ENCODE peak calls at places on chromosome 1, in eight cellular contexts. S is SK-N-SH, E is HepG2, O is IMR-90, L is K562, W is H1, B is GM12878, Y is A549. A is an unnamed sample.

GRCh38 chr1:94048413-94049164 is 72.4 kb downstream of the ABCA4 start:
- DNase-seq in S (no peak), O (no peak), Y (no peak), L (no peak), W (no peak), E (peak; percentile 75), B (no peak), A (no peak)

GRCh38 chr1:204435246-204435885 is 23.7 kb upstream of the PPP1R15B start:
- DNase-seq in Y (no peak), E (peak; percentile 56), O (peak; percentile 55), L (no peak), S (no peak), W (no peak), B (no peak), A (no peak)

GRCh38 chr1:230822092-230822581 is 46.2 kb downstream of the C1orf198 start:
- DNase-seq in O (peak; percentile 43), S (no peak), W (peak; percentile 11), L (no peak), Y (no peak), B (no peak), E (no peak), A (no peak)

GRCh38 chr1:226166341-226166740 is 20.2 kb downstream of the ACBD3 start:
- DNase-seq in S (no peak), B (no peak), W (no peak), E (no peak), O (no peak), L (no peak), Y (no peak), A (no peak)

GRCh38 chr1:182236651-182237077 is 154.9 kb downstream of the GLUL start:
- DNase-seq in B (no peak), O (no peak), L (no peak), E (no peak), W (no peak), Y (no peak), S (no peak), A (no peak)

GRCh38 chr1:119767486-119767885 is 1.2 kb downstream of the HMGCS2 start:
- DNase-seq in O (no peak), Y (no peak), L (no peak), E (no peak), S (no peak), W (no peak), B (no peak), A (no peak)

GRCh38 chr1:162973381-162973795 is 95.8 kb upstream of the RGS4 start:
- DNase-seq in B (no peak), L (no peak), E (no peak), S (no peak), Y (no peak), O (peak; percentile 90), W (no peak), A (no peak)

GRCh38 chr1:231093158-231093922 is 53.3 kb upstream of the FAM89A start:
- DNase-seq in S (no peak), Y (peak; percentile 35), E (no peak), L (no peak), W (no peak), B (no peak), O (no peak), A (no peak)

GRCh38 chr1:97636941-97637340 is 283.9 kb downstream of the DPYD start:
- DNase-seq in B (no peak), O (no peak), S (no peak), L (no peak), E (no peak), Y (no peak), W (no peak), A (no peak)

GRCh38 chr1:10791117-10791951 is 5.1 kb downstream of the CASZ1 start:
- DNase-seq in W (no peak), E (no peak), O (no peak), L (no peak), B (no peak), S (no peak), Y (no peak), A (no peak)

GRCh38 chr1:48190893-48191292 is 31.6 kb upstream of the SLC5A9 start:
- DNase-seq in S (no peak), Y (no peak), O (no peak), L (no peak), W (no peak), E (no peak), B (no peak), A (no peak)

GRCh38 chr1:229479660-229480399 is 28.3 kb downstream of the NUP133 start:
- DNase-seq in O (no peak), L (no peak), E (no peak), Y (no peak), S (no peak), B (peak; percentile 58), W (no peak), A (no peak)

GRCh38 chr1:2019162-2019542 is at the start of gene GABRD:
- DNase-seq in S (peak; percentile 94), O (no peak), Y (no peak), W (no peak), L (peak; percentile 81), B (no peak), E (no peak), A (no peak)

GRCh38 chr1:94101613-94101940 is 19.4 kb downstream of the ABCA4 start:
- DNase-seq in Y (no peak), B (no peak), E (no peak), O (peak; percentile 11), L (no peak), W (no peak), S (peak; percentile 34), A (no peak)

DNA sequence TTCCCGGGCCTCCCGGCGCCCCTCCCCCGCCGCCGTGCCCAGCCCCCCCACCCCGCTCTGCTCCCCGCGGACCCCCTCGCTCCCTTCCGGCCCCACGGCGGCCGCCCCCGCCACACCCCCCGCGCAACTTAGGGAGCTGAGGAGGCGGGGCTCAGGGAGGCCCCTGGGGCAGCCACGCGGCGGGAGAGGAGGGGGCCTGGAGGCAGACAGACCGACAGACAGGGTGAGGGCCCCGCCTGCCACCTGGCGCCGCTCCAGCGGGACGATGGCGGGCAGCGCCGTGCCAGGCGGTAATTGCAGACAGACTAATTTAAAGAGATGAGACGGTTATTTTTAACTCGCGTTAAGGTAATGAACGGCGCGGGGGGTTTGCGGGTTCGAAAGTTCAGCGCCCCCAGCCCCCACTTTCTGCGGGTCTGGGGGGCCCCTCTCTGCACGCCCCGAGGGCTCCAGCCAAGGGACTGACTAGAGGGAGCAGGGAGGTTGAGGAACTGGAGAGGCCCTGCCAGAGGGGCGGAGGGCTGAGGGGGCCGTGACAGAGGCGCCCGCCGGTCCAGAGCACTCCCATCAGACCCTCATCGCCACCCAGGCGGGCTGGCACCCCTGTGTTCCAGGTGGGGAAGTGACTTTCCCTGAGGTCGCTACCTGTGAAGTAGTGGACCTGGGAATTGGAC is 5.3 kb downstream of the FOXO6 start:
- DNase-seq in B (no peak), L (peak; percentile 38), Y (no peak), E (no peak), W (peak; percentile 71), S (peak; percentile 83), O (no peak), A (no peak)
- TF ChIP-seq RAD21 in B (no peak), L (no peak), Y (no peak), E (no peak), W (no peak), S (no peak), O (no peak), A (no peak)

GRCh38 chr1:29713857-29714256 is 477.5 kb downstream of the PTPRU start:
- DNase-seq in B (no peak), L (no peak), S (no peak), O (peak; percentile 10), E (no peak), Y (peak; percentile 17), W (no peak), A (no peak)

GRCh38 chr1:29712275-29712633 is 475.9 kb downstream of the PTPRU start:
- DNase-seq in O (no peak), E (no peak), B (no peak), L (no peak), W (no peak), S (no peak), Y (no peak), A (no peak)

GRCh38 chr1:29712801-29713200 is 476.5 kb downstream of the PTPRU start:
- DNase-seq in L (no peak), O (no peak), W (no peak), S (no peak), E (no peak), Y (no peak), B (no peak), A (no peak)

GRCh38 chr1:29709711-29710169 is 473.4 kb downstream of the PTPRU start:
- DNase-seq in B (no peak), W (no peak), Y (no peak), E (no peak), L (no peak), S (no peak), O (peak; percentile 79), A (no peak)

GRCh38 chr1:29711582-29712274 is 475.4 kb downstream of the PTPRU start:
- DNase-seq in B (peak; percentile 30), L (no peak), S (no peak), E (no peak), W (no peak), O (peak; percentile 78), Y (no peak), A (no peak)
- TF ChIP-seq RAD21 in B (no peak), L (no peak), S (no peak), E (no peak), W (no peak), O (no peak), Y (no peak), A (no peak)

GRCh38 chr1:962381-963350 is 2.3 kb downstream of the KLHL17 start:
- DNase-seq in O (no peak), L (no peak), B (no peak), S (no peak), E (no peak), Y (no peak), W (no peak), A (no peak)

GRCh38 chr1:959730-960039 is 629 bp upstream of the NOC2L start:
- DNase-seq in B (no peak), W (no peak), S (no peak), O (no peak), Y (no peak), L (no peak), E (no peak), A (no peak)

GRCh38 chr1:961132-961652 is 808 bp downstream of the KLHL17 start:
- DNase-seq in O (no peak), Y (no peak), E (no peak), B (no peak), W (no peak), S (peak; percentile 77), L (peak; percentile 77), A (no peak)

GRCh38 chr1:958823-959729 is at the start of gene NOC2L:
- DNase-seq in W (peak; percentile 97), S (peak; percentile 95), E (peak; percentile 72), Y (peak; percentile 86), L (peak; percentile 86), B (peak; percentile 46), O (peak; percentile 79), A (no peak)

GRCh38 chr1:960371-961131 is at the start of gene KLHL17:
- DNase-seq in L (peak; percentile 89), Y (peak; percentile 62), O (peak; percentile 45), W (peak; percentile 89), B (no peak), E (peak; percentile 32), S (peak; percentile 94), A (no peak)
- TF ChIP-seq RAD21 in L (peak; percentile 2), Y (no peak), O (no peak), W (no peak), B (no peak), E (no peak), S (no peak), A (no peak)

DNA sequence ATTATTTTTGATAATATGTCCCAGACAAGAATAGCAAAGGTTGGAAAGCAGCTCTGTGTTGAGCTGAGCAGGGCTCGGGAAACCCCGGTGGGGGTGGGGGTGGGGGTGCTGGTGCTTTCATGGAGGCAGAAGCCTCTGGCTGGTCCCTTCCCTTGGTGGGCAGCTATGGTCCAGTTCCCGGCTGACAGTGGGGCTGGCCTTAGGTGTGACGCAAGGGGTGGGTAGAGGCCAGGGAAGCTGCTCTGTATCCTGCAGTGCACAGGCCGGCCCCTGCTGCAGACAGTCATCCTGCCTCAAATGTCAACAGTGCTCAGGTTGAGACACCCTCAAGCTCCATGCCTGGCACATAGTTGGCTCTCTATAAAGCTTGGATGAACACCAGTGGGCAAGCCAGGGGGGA is 8.9 kb downstream of the ACTL8 start:
- DNase-seq in S (no peak), O (no peak), W (no peak), B (no peak), Y (no peak), L (no peak), E (no peak), A (no peak)
- TF ChIP-seq RAD21 in S (no peak), O (no peak), W (no peak), B (no peak), Y (no peak), L (no peak), E (no peak), A (no peak)